ENCODE peak calls at places on chromosomes 7 and 10, in ten cellular contexts. One of them, this sample, is unnamed.

GRCh38 chr10:71211053-71211452 is 1.3 kb upstream of the UNC5B start:
- DNase-seq in mammary epithelial cell: no peak
- DNase-seq in fibroblast of pulmonary artery: no peak
- DNase-seq in foreskin fibroblast: no peak
- DNase-seq in brain microvascular endothelial cell: no peak
- DNase-seq in lung: no peak
- DNase-seq in transverse colon: no peak
- DNase-seq in GM10248: no peak
- DNase-seq in cardiac fibroblast: no peak
- DNase-seq in AG04450: no peak
- DNase-seq in this sample: no peak

GRCh38 chr7:17528636-17529035 is 230.2 kb downstream of the AHR start:
- DNase-seq in foreskin fibroblast: no peak
- DNase-seq in GM10248: no peak
- DNase-seq in fibroblast of pulmonary artery: no peak
- DNase-seq in brain microvascular endothelial cell: no peak
- DNase-seq in mammary epithelial cell: peak; percentile 38
- DNase-seq in transverse colon: no peak
- DNase-seq in AG04450: no peak
- DNase-seq in lung: no peak
- DNase-seq in cardiac fibroblast: peak; percentile 60
- DNase-seq in this sample: no peak

GRCh38 chr10:14653271-14654161 is 121.2 kb downstream of the FAM107B start:
- DNase-seq in lung: no peak
- DNase-seq in foreskin fibroblast: peak; percentile 63
- DNase-seq in GM10248: no peak
- DNase-seq in brain microvascular endothelial cell: peak; percentile 71
- DNase-seq in AG04450: peak; percentile 38
- DNase-seq in transverse colon: no peak
- DNase-seq in mammary epithelial cell: peak; percentile 89
- DNase-seq in cardiac fibroblast: peak; percentile 62
- DNase-seq in fibroblast of pulmonary artery: peak; percentile 72
- DNase-seq in this sample: peak; percentile 83

GRCh38 chr10:68508090-68508489 is 19.2 kb downstream of the SLC25A16 start:
- DNase-seq in GM10248: no peak
- DNase-seq in cardiac fibroblast: no peak
- DNase-seq in lung: no peak
- DNase-seq in mammary epithelial cell: no peak
- DNase-seq in AG04450: no peak
- DNase-seq in brain microvascular endothelial cell: no peak
- DNase-seq in fibroblast of pulmonary artery: no peak
- DNase-seq in foreskin fibroblast: no peak
- DNase-seq in transverse colon: no peak
- DNase-seq in this sample: no peak

GRCh38 chr7:158328376-158329013 is 259.1 kb downstream of the PTPRN2 start:
- DNase-seq in fibroblast of pulmonary artery: no peak
- DNase-seq in cardiac fibroblast: no peak
- DNase-seq in brain microvascular endothelial cell: no peak
- DNase-seq in transverse colon: no peak
- DNase-seq in foreskin fibroblast: no peak
- DNase-seq in mammary epithelial cell: no peak
- DNase-seq in GM10248: no peak
- DNase-seq in lung: no peak
- DNase-seq in AG04450: no peak
- DNase-seq in this sample: no peak

GRCh38 chr7:48389977-48390376 is 218.7 kb downstream of the ABCA13 start:
- DNase-seq in foreskin fibroblast: no peak
- DNase-seq in lung: no peak
- DNase-seq in transverse colon: no peak
- DNase-seq in mammary epithelial cell: peak; percentile 91
- DNase-seq in brain microvascular endothelial cell: peak; percentile 66
- DNase-seq in cardiac fibroblast: peak; percentile 80
- DNase-seq in fibroblast of pulmonary artery: peak; percentile 19
- DNase-seq in GM10248: no peak
- DNase-seq in AG04450: peak; percentile 16
- DNase-seq in this sample: no peak

GRCh38 chr7:47088329-47089067 is 493.4 kb downstream of the TNS3 start:
- DNase-seq in mammary epithelial cell: peak; percentile 31
- DNase-seq in AG04450: no peak
- DNase-seq in lung: peak; percentile 43
- DNase-seq in transverse colon: peak; percentile 27
- DNase-seq in brain microvascular endothelial cell: peak; percentile 63
- DNase-seq in fibroblast of pulmonary artery: peak; percentile 78
- DNase-seq in cardiac fibroblast: peak; percentile 74
- DNase-seq in foreskin fibroblast: peak; percentile 59
- DNase-seq in GM10248: peak; percentile 58
- DNase-seq in this sample: peak; percentile 30

GRCh38 chr10:58556516-58556915 is 43.8 kb downstream of the BICC1 start:
- DNase-seq in brain microvascular endothelial cell: no peak
- DNase-seq in lung: no peak
- DNase-seq in cardiac fibroblast: no peak
- DNase-seq in foreskin fibroblast: no peak
- DNase-seq in fibroblast of pulmonary artery: no peak
- DNase-seq in transverse colon: no peak
- DNase-seq in AG04450: no peak
- DNase-seq in mammary epithelial cell: no peak
- DNase-seq in GM10248: no peak
- DNase-seq in this sample: no peak

GRCh38 chr10:75870039-75870645 is 438.7 kb downstream of the LRMDA start:
- DNase-seq in fibroblast of pulmonary artery: no peak
- DNase-seq in GM10248: no peak
- DNase-seq in transverse colon: no peak
- DNase-seq in brain microvascular endothelial cell: no peak
- DNase-seq in lung: no peak
- DNase-seq in mammary epithelial cell: peak; percentile 25
- DNase-seq in cardiac fibroblast: peak; percentile 22
- DNase-seq in AG04450: no peak
- DNase-seq in foreskin fibroblast: no peak
- DNase-seq in this sample: no peak

GRCh38 chr10:31977440-31978157 is 49.0 kb upstream of the ARHGAP12 start:
- DNase-seq in GM10248: no peak
- DNase-seq in cardiac fibroblast: peak; percentile 87
- DNase-seq in fibroblast of pulmonary artery: peak; percentile 86
- DNase-seq in foreskin fibroblast: peak; percentile 50
- DNase-seq in transverse colon: no peak
- DNase-seq in brain microvascular endothelial cell: peak; percentile 29
- DNase-seq in mammary epithelial cell: peak; percentile 75
- DNase-seq in AG04450: no peak
- DNase-seq in lung: no peak
- DNase-seq in this sample: peak; percentile 71

DNA sequence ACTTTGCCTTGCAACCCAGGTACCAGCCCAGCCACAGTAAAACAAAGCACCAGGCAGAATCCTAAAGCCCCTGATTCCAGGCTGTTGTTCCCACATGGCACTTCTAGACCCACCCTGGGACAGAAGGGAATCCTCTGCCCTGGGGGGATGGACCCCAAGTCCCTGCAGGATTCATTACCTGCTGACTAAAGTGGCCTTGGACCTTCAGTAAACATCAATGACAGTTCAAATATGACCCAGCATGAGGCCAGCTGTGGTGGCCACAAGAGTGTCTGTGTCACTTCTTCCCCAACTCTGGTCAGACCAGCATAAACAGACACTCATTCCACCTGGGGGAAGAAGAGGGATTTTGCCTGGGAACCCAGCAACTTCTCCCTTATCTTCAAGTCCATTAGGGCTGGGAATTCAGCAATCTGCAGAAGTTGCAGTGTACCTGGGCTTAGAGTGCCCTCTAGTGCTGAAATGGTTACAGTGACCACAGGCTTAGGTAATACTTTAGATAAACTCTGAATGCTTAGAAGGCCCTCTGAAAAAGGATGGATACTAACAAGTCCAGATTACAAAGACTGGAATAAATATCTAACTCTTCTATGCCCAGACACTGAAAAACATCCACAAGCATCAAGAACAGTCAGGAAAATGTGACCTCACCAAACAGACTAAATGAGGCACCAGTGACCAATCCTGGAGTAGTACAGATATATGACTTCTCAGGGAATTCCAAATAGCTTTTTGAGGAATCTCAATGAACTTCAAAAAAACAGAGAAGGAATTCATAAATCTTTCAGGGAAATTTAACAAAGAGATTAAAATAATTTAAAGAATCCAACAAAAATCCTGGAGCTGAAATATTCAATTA is 108.5 kb upstream of the TMEM168 start:
- DNase-seq in lung: peak; percentile 55
- DNase-seq in foreskin fibroblast: peak; percentile 53
- DNase-seq in fibroblast of pulmonary artery: peak; percentile 87
- DNase-seq in GM10248: peak; percentile 47
- DNase-seq in AG04450: peak; percentile 49
- DNase-seq in cardiac fibroblast: peak; percentile 85
- DNase-seq in transverse colon: peak; percentile 63
- DNase-seq in mammary epithelial cell: peak; percentile 62
- DNase-seq in brain microvascular endothelial cell: peak; percentile 73
- DNase-seq in this sample: peak; percentile 69
- TF ChIP-seq CTCF in lung: peak; percentile 61
- TF ChIP-seq CTCF in foreskin fibroblast: peak; percentile 83
- TF ChIP-seq CTCF in fibroblast of pulmonary artery: peak; percentile 92
- TF ChIP-seq CTCF in GM10248: peak; percentile 70
- TF ChIP-seq CTCF in AG04450: peak; percentile 89
- TF ChIP-seq CTCF in cardiac fibroblast: peak; percentile 87
- TF ChIP-seq CTCF in transverse colon: peak; percentile 61
- TF ChIP-seq CTCF in mammary epithelial cell: peak; percentile 89
- TF ChIP-seq CTCF in brain microvascular endothelial cell: peak; percentile 87
- TF ChIP-seq CTCF in this sample: peak; percentile 90

GRCh38 chr10:78867555-78867939 is 201.2 kb upstream of the ZMIZ1 start:
- DNase-seq in lung: peak; percentile 22
- DNase-seq in fibroblast of pulmonary artery: no peak
- DNase-seq in AG04450: no peak
- DNase-seq in foreskin fibroblast: no peak
- DNase-seq in mammary epithelial cell: no peak
- DNase-seq in cardiac fibroblast: no peak
- DNase-seq in brain microvascular endothelial cell: no peak
- DNase-seq in transverse colon: no peak
- DNase-seq in GM10248: no peak
- DNase-seq in this sample: no peak
- TF ChIP-seq CTCF in lung: no peak
- TF ChIP-seq CTCF in fibroblast of pulmonary artery: no peak
- TF ChIP-seq CTCF in AG04450: no peak
- TF ChIP-seq CTCF in foreskin fibroblast: no peak
- TF ChIP-seq CTCF in mammary epithelial cell: no peak
- TF ChIP-seq CTCF in cardiac fibroblast: no peak
- TF ChIP-seq CTCF in brain microvascular endothelial cell: no peak
- TF ChIP-seq CTCF in transverse colon: no peak
- TF ChIP-seq CTCF in GM10248: no peak
- TF ChIP-seq CTCF in this sample: no peak

GRCh38 chr7:31761646-31762045 is 74.6 kb downstream of the PPP1R17 start:
- DNase-seq in transverse colon: no peak
- DNase-seq in cardiac fibroblast: no peak
- DNase-seq in foreskin fibroblast: no peak
- DNase-seq in GM10248: no peak
- DNase-seq in brain microvascular endothelial cell: no peak
- DNase-seq in lung: no peak
- DNase-seq in AG04450: no peak
- DNase-seq in fibroblast of pulmonary artery: no peak
- DNase-seq in mammary epithelial cell: no peak
- DNase-seq in this sample: no peak

GRCh38 chr7:31764457-31764856 is 77.4 kb downstream of the PPP1R17 start:
- DNase-seq in mammary epithelial cell: no peak
- DNase-seq in foreskin fibroblast: no peak
- DNase-seq in transverse colon: no peak
- DNase-seq in AG04450: no peak
- DNase-seq in brain microvascular endothelial cell: no peak
- DNase-seq in lung: no peak
- DNase-seq in fibroblast of pulmonary artery: no peak
- DNase-seq in cardiac fibroblast: no peak
- DNase-seq in GM10248: no peak
- DNase-seq in this sample: no peak

GRCh38 chr7:31758770-31759169 is 71.8 kb downstream of the PPP1R17 start:
- DNase-seq in AG04450: no peak
- DNase-seq in mammary epithelial cell: no peak
- DNase-seq in foreskin fibroblast: no peak
- DNase-seq in brain microvascular endothelial cell: no peak
- DNase-seq in lung: no peak
- DNase-seq in GM10248: no peak
- DNase-seq in transverse colon: no peak
- DNase-seq in cardiac fibroblast: no peak
- DNase-seq in fibroblast of pulmonary artery: no peak
- DNase-seq in this sample: no peak

GRCh38 chr7:31767686-31768358 is 80.8 kb downstream of the PPP1R17 start:
- DNase-seq in mammary epithelial cell: no peak
- DNase-seq in brain microvascular endothelial cell: no peak
- DNase-seq in lung: no peak
- DNase-seq in cardiac fibroblast: no peak
- DNase-seq in foreskin fibroblast: no peak
- DNase-seq in fibroblast of pulmonary artery: no peak
- DNase-seq in AG04450: no peak
- DNase-seq in GM10248: no peak
- DNase-seq in transverse colon: no peak
- DNase-seq in this sample: no peak

GRCh38 chr7:31763548-31763947 is 76.5 kb downstream of the PPP1R17 start:
- DNase-seq in cardiac fibroblast: no peak
- DNase-seq in AG04450: no peak
- DNase-seq in transverse colon: no peak
- DNase-seq in brain microvascular endothelial cell: no peak
- DNase-seq in lung: no peak
- DNase-seq in GM10248: no peak
- DNase-seq in mammary epithelial cell: no peak
- DNase-seq in foreskin fibroblast: no peak
- DNase-seq in fibroblast of pulmonary artery: no peak
- DNase-seq in this sample: no peak
- TF ChIP-seq CTCF in cardiac fibroblast: peak; percentile 30
- TF ChIP-seq CTCF in AG04450: no peak
- TF ChIP-seq CTCF in transverse colon: no peak
- TF ChIP-seq CTCF in brain microvascular endothelial cell: peak; percentile 47
- TF ChIP-seq CTCF in lung: no peak
- TF ChIP-seq CTCF in GM10248: no peak
- TF ChIP-seq CTCF in mammary epithelial cell: peak; percentile 30
- TF ChIP-seq CTCF in foreskin fibroblast: peak; percentile 13
- TF ChIP-seq CTCF in fibroblast of pulmonary artery: peak; percentile 17
- TF ChIP-seq CTCF in this sample: peak; percentile 43

DNA sequence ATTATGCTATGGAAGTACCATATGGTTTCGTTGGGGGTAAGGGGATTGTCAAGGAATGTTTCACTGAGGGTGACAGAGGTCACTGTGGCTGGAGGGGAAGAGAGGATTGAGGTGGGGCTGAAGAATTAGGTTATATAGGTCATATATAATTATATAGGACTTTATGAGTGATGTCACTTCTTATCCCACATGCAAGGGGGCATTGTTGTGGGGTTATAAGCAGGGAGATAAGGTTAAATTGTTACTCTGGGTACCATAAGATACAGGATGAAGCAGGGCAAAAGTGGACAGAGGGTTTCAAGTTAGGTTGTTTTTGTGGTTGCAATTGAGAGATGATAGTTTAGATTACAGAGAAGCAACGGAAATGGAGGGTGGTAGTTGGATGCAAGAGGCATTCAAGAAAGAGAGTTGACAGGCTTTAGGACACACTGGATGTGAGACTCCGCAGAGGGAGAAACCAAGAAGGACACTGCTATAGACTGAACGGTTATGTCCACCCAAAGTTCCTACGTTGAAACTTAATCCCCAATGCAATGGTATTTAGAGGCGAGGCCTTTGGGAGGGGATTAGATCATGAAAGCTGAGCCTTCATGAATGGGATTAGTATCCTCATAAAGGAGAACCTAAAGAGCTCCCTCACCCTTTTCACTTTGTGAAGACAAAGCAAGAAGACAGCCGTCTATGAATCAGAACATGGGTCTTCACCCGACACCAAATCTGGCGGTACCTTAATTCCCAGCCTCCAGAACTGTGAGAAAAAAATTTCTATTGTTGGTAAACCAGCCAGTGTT is 7.0 kb upstream of the PRR15 start:
- DNase-seq in AG04450: no peak
- DNase-seq in mammary epithelial cell: no peak
- DNase-seq in foreskin fibroblast: no peak
- DNase-seq in fibroblast of pulmonary artery: no peak
- DNase-seq in brain microvascular endothelial cell: no peak
- DNase-seq in lung: no peak
- DNase-seq in cardiac fibroblast: no peak
- DNase-seq in transverse colon: no peak
- DNase-seq in GM10248: no peak
- DNase-seq in this sample: no peak
- TF ChIP-seq CTCF in AG04450: no peak
- TF ChIP-seq CTCF in mammary epithelial cell: peak; percentile 36
- TF ChIP-seq CTCF in foreskin fibroblast: no peak
- TF ChIP-seq CTCF in fibroblast of pulmonary artery: no peak
- TF ChIP-seq CTCF in brain microvascular endothelial cell: peak; percentile 9
- TF ChIP-seq CTCF in lung: no peak
- TF ChIP-seq CTCF in cardiac fibroblast: no peak
- TF ChIP-seq CTCF in transverse colon: no peak
- TF ChIP-seq CTCF in GM10248: no peak
- TF ChIP-seq CTCF in this sample: peak; percentile 37